ENCODE peak calls at places on chromosome 3, in five cellular contexts. One of them, this sample, is unnamed.

GRCh38 chr3:144687862-144688261 is 716.2 kb downstream of the DIPK2A start:
- DNase-seq in A549: peak
- DNase-seq in endothelial cell of umbilical vein: no peak
- DNase-seq in NB4: peak
- DNase-seq in K562: no peak
- DNase-seq in this sample: no peak

GRCh38 chr3:54853573-54854404 is 74.1 kb downstream of the LRTM1 start:
- DNase-seq in NB4: peak
- DNase-seq in A549: peak
- DNase-seq in K562: peak
- DNase-seq in endothelial cell of umbilical vein: peak
- DNase-seq in this sample: no peak

GRCh38 chr3:32340039-32340438 is 51.6 kb upstream of the CMTM7 start:
- DNase-seq in NB4: peak
- DNase-seq in A549: peak
- DNase-seq in K562: peak
- DNase-seq in endothelial cell of umbilical vein: peak
- DNase-seq in this sample: no peak

GRCh38 chr3:184373422-184373821 is 4.6 kb downstream of the THPO start:
- DNase-seq in K562: no peak
- DNase-seq in NB4: no peak
- DNase-seq in A549: no peak
- DNase-seq in endothelial cell of umbilical vein: no peak
- DNase-seq in this sample: no peak

GRCh38 chr3:70615286-70615685 is 302.8 kb upstream of the MDFIC2 start:
- DNase-seq in A549: no peak
- DNase-seq in K562: no peak
- DNase-seq in NB4: no peak
- DNase-seq in endothelial cell of umbilical vein: no peak
- DNase-seq in this sample: no peak

GRCh38 chr3:101574388-101575156 is 592 bp downstream of the PCNP start:
- DNase-seq in K562: no peak
- DNase-seq in endothelial cell of umbilical vein: peak
- DNase-seq in A549: peak
- DNase-seq in NB4: peak
- DNase-seq in this sample: peak

GRCh38 chr3:23276913-23277658 is 74.0 kb downstream of the UBE2E2 start:
- DNase-seq in A549: no peak
- DNase-seq in K562: no peak
- DNase-seq in endothelial cell of umbilical vein: no peak
- DNase-seq in NB4: no peak
- DNase-seq in this sample: no peak

GRCh38 chr3:165196577-165197561 is 685 bp upstream of the SLITRK3 start:
- DNase-seq in A549: no peak
- DNase-seq in endothelial cell of umbilical vein: no peak
- DNase-seq in K562: no peak
- DNase-seq in NB4: no peak
- DNase-seq in this sample: no peak

GRCh38 chr3:156207802-156208685 is 87.7 kb downstream of the KCNAB1 start:
- DNase-seq in endothelial cell of umbilical vein: peak
- DNase-seq in A549: no peak
- DNase-seq in K562: no peak
- DNase-seq in NB4: no peak
- DNase-seq in this sample: no peak

GRCh38 chr3:159964166-159964973 is 24.3 kb upstream of the IL12A start:
- DNase-seq in A549: peak
- DNase-seq in NB4: no peak
- DNase-seq in endothelial cell of umbilical vein: peak
- DNase-seq in K562: no peak
- DNase-seq in this sample: peak

GRCh38 chr3:156865732-156866131 is 39.6 kb downstream of the LEKR1 start:
- DNase-seq in A549: no peak
- DNase-seq in endothelial cell of umbilical vein: peak
- DNase-seq in NB4: no peak
- DNase-seq in K562: no peak
- DNase-seq in this sample: no peak

GRCh38 chr3:186002884-186003472 is 65.2 kb upstream of the TRA2B start:
- DNase-seq in K562: peak
- DNase-seq in NB4: peak
- DNase-seq in endothelial cell of umbilical vein: peak
- DNase-seq in A549: peak
- DNase-seq in this sample: no peak

GRCh38 chr3:138933068-138933668 is 13.8 kb downstream of the FOXL2 start:
- DNase-seq in K562: no peak
- DNase-seq in NB4: no peak
- DNase-seq in A549: no peak
- DNase-seq in endothelial cell of umbilical vein: no peak
- DNase-seq in this sample: no peak

GRCh38 chr3:50147861-50148260 is 7.3 kb upstream of the SEMA3F start:
- DNase-seq in NB4: no peak
- DNase-seq in endothelial cell of umbilical vein: no peak
- DNase-seq in A549: no peak
- DNase-seq in K562: no peak
- DNase-seq in this sample: no peak

GRCh38 chr3:4864503-4864902 is 114.7 kb upstream of the BHLHE40 start:
- DNase-seq in K562: no peak
- DNase-seq in NB4: no peak
- DNase-seq in A549: no peak
- DNase-seq in endothelial cell of umbilical vein: no peak
- DNase-seq in this sample: no peak

GRCh38 chr3:23567917-23568316 is 237.8 kb upstream of the UBE2E1 start:
- DNase-seq in K562: no peak
- DNase-seq in A549: peak
- DNase-seq in endothelial cell of umbilical vein: peak
- DNase-seq in NB4: peak
- DNase-seq in this sample: no peak

GRCh38 chr3:30578479-30578878 is 27.9 kb upstream of the TGFBR2 start:
- DNase-seq in endothelial cell of umbilical vein: no peak
- DNase-seq in K562: no peak
- DNase-seq in NB4: peak
- DNase-seq in A549: peak
- DNase-seq in this sample: no peak

GRCh38 chr3:183825380-183826161 is at the start of gene MAP6D1:
- DNase-seq in NB4: peak
- DNase-seq in A549: peak
- DNase-seq in endothelial cell of umbilical vein: peak
- DNase-seq in K562: no peak
- DNase-seq in this sample: no peak

GRCh38 chr3:127853681-127854080 is 31.4 kb upstream of the MGLL start:
- DNase-seq in NB4: no peak
- DNase-seq in endothelial cell of umbilical vein: no peak
- DNase-seq in K562: peak
- DNase-seq in A549: no peak
- DNase-seq in this sample: no peak

GRCh38 chr3:52317601-52318000 is 1.5 kb downstream of the DNAH1 start:
- DNase-seq in K562: peak
- DNase-seq in NB4: no peak
- DNase-seq in A549: no peak
- DNase-seq in endothelial cell of umbilical vein: peak
- DNase-seq in this sample: no peak

GRCh38 chr3:174737966-174738365 is 121.2 kb upstream of the NAALADL2 start:
- DNase-seq in endothelial cell of umbilical vein: no peak
- DNase-seq in A549: no peak
- DNase-seq in NB4: no peak
- DNase-seq in K562: no peak
- DNase-seq in this sample: no peak

GRCh38 chr3:58492385-58492970 is 582 bp downstream of the KCTD6 start:
- DNase-seq in NB4: peak
- DNase-seq in A549: no peak
- DNase-seq in endothelial cell of umbilical vein: peak
- DNase-seq in K562: no peak
- DNase-seq in this sample: no peak

GRCh38 chr3:196419386-196419785 is 12.8 kb downstream of the UBXN7 start:
- DNase-seq in A549: no peak
- DNase-seq in K562: no peak
- DNase-seq in NB4: no peak
- DNase-seq in endothelial cell of umbilical vein: no peak
- DNase-seq in this sample: no peak

GRCh38 chr3:32913790-32914446 is 37.5 kb upstream of the CCR4 start:
- DNase-seq in endothelial cell of umbilical vein: no peak
- DNase-seq in K562: no peak
- DNase-seq in NB4: no peak
- DNase-seq in A549: no peak
- DNase-seq in this sample: no peak

GRCh38 chr3:189324538-189325138 is 152.9 kb downstream of the TPRG1 start:
- DNase-seq in endothelial cell of umbilical vein: peak
- DNase-seq in K562: no peak
- DNase-seq in NB4: peak
- DNase-seq in A549: peak
- DNase-seq in this sample: peak

GRCh38 chr3:34782876-34783275 is 856.4 kb upstream of the ARPP21 start:
- DNase-seq in A549: no peak
- DNase-seq in K562: no peak
- DNase-seq in endothelial cell of umbilical vein: no peak
- DNase-seq in NB4: no peak
- DNase-seq in this sample: no peak

GRCh38 chr3:155412856-155413255 is 119.4 kb upstream of the STRIT1 start:
- DNase-seq in A549: no peak
- DNase-seq in K562: no peak
- DNase-seq in endothelial cell of umbilical vein: no peak
- DNase-seq in NB4: no peak
- DNase-seq in this sample: no peak

GRCh38 chr3:133747907-133748639 is 1.9 kb downstream of the TF start:
- DNase-seq in K562: peak
- DNase-seq in NB4: no peak
- DNase-seq in A549: no peak
- DNase-seq in endothelial cell of umbilical vein: no peak
- DNase-seq in this sample: no peak

GRCh38 chr3:13229291-13229949 is 156.2 kb upstream of the IQSEC1 start:
- DNase-seq in NB4: peak
- DNase-seq in K562: peak
- DNase-seq in endothelial cell of umbilical vein: no peak
- DNase-seq in A549: peak
- DNase-seq in this sample: peak

DNA sequence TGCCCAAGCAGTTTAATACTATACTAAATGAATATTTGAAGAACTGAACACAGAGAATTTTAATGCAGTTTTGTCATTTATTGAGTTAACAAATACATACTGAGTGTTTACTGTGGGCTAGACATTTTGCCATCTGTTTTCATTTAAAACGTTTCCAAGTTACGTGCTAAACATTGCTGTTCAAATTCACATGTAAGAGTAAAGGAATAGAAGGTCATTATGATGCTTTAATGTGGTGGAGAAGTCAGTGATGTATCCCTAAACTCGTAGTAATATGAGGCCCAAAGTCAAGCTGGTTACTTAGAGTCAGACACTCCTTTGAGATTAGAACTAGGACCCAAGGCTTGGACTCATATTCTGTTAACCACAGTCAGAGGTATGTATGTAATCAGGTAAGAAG is 49.4 kb downstream of the CRYBG3 start:
- DNase-seq in endothelial cell of umbilical vein: no peak
- DNase-seq in K562: no peak
- DNase-seq in A549: no peak
- DNase-seq in NB4: no peak
- DNase-seq in this sample: no peak
- TF ChIP-seq MAX in endothelial cell of umbilical vein: no peak
- TF ChIP-seq MAX in K562: no peak
- TF ChIP-seq MAX in A549: no peak
- TF ChIP-seq MAX in NB4: no peak
- TF ChIP-seq MAX in this sample: no peak

GRCh38 chr3:15611018-15611417 is 9.5 kb downstream of the BTD start:
- DNase-seq in K562: no peak
- DNase-seq in endothelial cell of umbilical vein: no peak
- DNase-seq in A549: no peak
- DNase-seq in NB4: no peak
- DNase-seq in this sample: no peak

GRCh38 chr3:15612001-15612400 is 10.5 kb downstream of the BTD start:
- DNase-seq in endothelial cell of umbilical vein: peak
- DNase-seq in A549: no peak
- DNase-seq in NB4: no peak
- DNase-seq in K562: no peak
- DNase-seq in this sample: no peak

GRCh38 chr3:15614958-15615357 is 13.4 kb downstream of the BTD start:
- DNase-seq in endothelial cell of umbilical vein: no peak
- DNase-seq in NB4: no peak
- DNase-seq in K562: no peak
- DNase-seq in A549: no peak
- DNase-seq in this sample: no peak

GRCh38 chr3:15610083-15610482 is 8.5 kb downstream of the BTD start:
- DNase-seq in A549: peak
- DNase-seq in endothelial cell of umbilical vein: no peak
- DNase-seq in K562: no peak
- DNase-seq in NB4: peak
- DNase-seq in this sample: no peak

DNA sequence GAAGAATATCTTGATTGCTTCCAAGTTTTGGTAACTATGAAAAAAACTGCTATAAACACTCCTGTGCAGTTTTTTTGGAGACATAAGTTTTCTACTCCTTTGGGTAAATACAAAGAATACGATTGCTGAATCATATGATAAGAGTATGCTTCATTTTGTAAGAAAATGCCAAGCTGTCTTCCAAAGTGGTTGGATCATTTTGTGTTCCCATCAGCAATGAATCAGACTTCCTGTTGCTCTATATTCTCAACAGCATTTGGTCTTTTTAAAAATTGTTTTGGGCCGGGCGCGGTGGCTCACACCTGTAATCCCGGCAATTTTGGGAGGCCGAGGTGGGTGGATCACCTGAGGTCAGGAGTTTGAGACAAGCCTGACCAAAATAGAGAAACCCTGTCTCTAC is 14.5 kb downstream of the BTD start:
- DNase-seq in A549: no peak
- DNase-seq in NB4: no peak
- DNase-seq in endothelial cell of umbilical vein: no peak
- DNase-seq in K562: no peak
- DNase-seq in this sample: no peak
- TF ChIP-seq MYC in A549: no peak
- TF ChIP-seq MYC in NB4: no peak
- TF ChIP-seq MYC in endothelial cell of umbilical vein: no peak
- TF ChIP-seq MYC in K562: no peak
- TF ChIP-seq MYC in this sample: no peak

GRCh38 chr3:16743276-16743675 is 138.1 kb upstream of the DAZL start:
- DNase-seq in endothelial cell of umbilical vein: no peak
- DNase-seq in K562: no peak
- DNase-seq in A549: no peak
- DNase-seq in NB4: no peak
- DNase-seq in this sample: no peak
- TF ChIP-seq MAX in endothelial cell of umbilical vein: no peak
- TF ChIP-seq MAX in K562: no peak
- TF ChIP-seq MAX in A549: no peak
- TF ChIP-seq MAX in NB4: no peak
- TF ChIP-seq MAX in this sample: no peak

GRCh38 chr3:126107203-126107939 is 23.4 kb upstream of the SLC41A3 start:
- DNase-seq in K562: no peak
- DNase-seq in A549: no peak
- DNase-seq in NB4: no peak
- DNase-seq in endothelial cell of umbilical vein: no peak
- DNase-seq in this sample: no peak

GRCh38 chr3:126104742-126105605 is 21.1 kb upstream of the SLC41A3 start:
- DNase-seq in NB4: no peak
- DNase-seq in K562: no peak
- DNase-seq in endothelial cell of umbilical vein: no peak
- DNase-seq in A549: no peak
- DNase-seq in this sample: no peak

GRCh38 chr3:126106336-126107202 is 22.6 kb upstream of the SLC41A3 start:
- DNase-seq in NB4: no peak
- DNase-seq in K562: no peak
- DNase-seq in endothelial cell of umbilical vein: no peak
- DNase-seq in A549: no peak
- DNase-seq in this sample: no peak

GRCh38 chr3:126104028-126104635 is 20.2 kb upstream of the SLC41A3 start:
- DNase-seq in K562: no peak
- DNase-seq in endothelial cell of umbilical vein: no peak
- DNase-seq in A549: no peak
- DNase-seq in NB4: no peak
- DNase-seq in this sample: no peak

GRCh38 chr3:126105691-126106187 is 21.8 kb upstream of the SLC41A3 start:
- DNase-seq in NB4: no peak
- DNase-seq in K562: no peak
- DNase-seq in endothelial cell of umbilical vein: no peak
- DNase-seq in A549: no peak
- DNase-seq in this sample: no peak
- TF ChIP-seq MYC in NB4: no peak
- TF ChIP-seq MYC in K562: no peak
- TF ChIP-seq MYC in endothelial cell of umbilical vein: no peak
- TF ChIP-seq MYC in A549: no peak
- TF ChIP-seq MYC in this sample: no peak